ENCODE peak calls at places on chromosomes 6 and 20, in ten cellular contexts. V is nucleus accumbens; H is Ammon's horn; S is BJ; O is AG08396; L is activated naive CD8-positive, alpha-beta T cell treated with anti-CD3 and anti-CD28 coated beads, Interleukin-2, amount 50 U/mL, for 24 hours; G is fibroblast of lung; R is Right ventricle myocardium superior; Q is HT-29; P is lung microvascular endothelial cell. Z is an unnamed sample.

GRCh38 chr6:143127941-143128340 is 67.3 kb downstream of the AIG1 start:
- DNase-seq in V (no peak), H (no peak), S (no peak), O (no peak), L (no peak), G (no peak), R (no peak), Q (no peak), P (no peak), Z (no peak)

GRCh38 chr6:80226156-80226555 is 119.7 kb downstream of the BCKDHB start:
- DNase-seq in V (no peak), H (no peak), S (no peak), O (no peak), L (no peak), G (no peak), R (no peak), Q (no peak), P (no peak), Z (no peak)

GRCh38 chr20:4740774-4741431 is 19.2 kb downstream of the PRND start:
- DNase-seq in V (peak), H (peak), S (no peak), O (peak), L (peak), G (peak), R (peak), Q (peak), P (peak), Z (no peak)

GRCh38 chr6:15553031-15553430 is 109.8 kb downstream of the DTNBP1 start:
- DNase-seq in V (no peak), H (no peak), S (no peak), O (no peak), L (no peak), G (no peak), R (no peak), Q (no peak), P (no peak), Z (no peak)

GRCh38 chr6:116229287-116229913 is 24.5 kb downstream of the TSPYL4 start:
- DNase-seq in V (peak), H (peak), S (peak), O (peak), L (no peak), G (peak), R (peak), Q (no peak), P (peak), Z (peak)

GRCh38 chr20:63884506-63885263 is 10.2 kb upstream of the DNAJC5 start:
- DNase-seq in V (no peak), H (no peak), S (no peak), O (no peak), L (no peak), G (no peak), R (peak), Q (no peak), P (no peak), Z (no peak)

GRCh38 chr6:145199961-145200360 is 535.4 kb downstream of the EPM2A start:
- DNase-seq in V (no peak), H (no peak), S (no peak), O (no peak), L (no peak), G (peak), R (no peak), Q (peak), P (no peak), Z (no peak)

GRCh38 chr20:10922941-10923340 is 249.1 kb upstream of the JAG1 start:
- DNase-seq in V (no peak), H (no peak), S (peak), O (peak), L (no peak), G (peak), R (no peak), Q (peak), P (peak), Z (no peak)

GRCh38 chr6:133918208-133918930 is 29.5 kb downstream of the TCF21 start:
- DNase-seq in V (no peak), H (no peak), S (no peak), O (no peak), L (no peak), G (no peak), R (no peak), Q (no peak), P (no peak), Z (no peak)

GRCh38 chr6:21386744-21387143 is 206.8 kb upstream of the SOX4 start:
- DNase-seq in V (no peak), H (no peak), S (no peak), O (no peak), L (no peak), G (no peak), R (no peak), Q (peak), P (no peak), Z (no peak)

GRCh38 chr20:9576695-9577094 is 62.3 kb downstream of the LAMP5 start:
- DNase-seq in V (no peak), H (no peak), S (no peak), O (no peak), L (no peak), G (no peak), R (no peak), Q (no peak), P (no peak), Z (no peak)

GRCh38 chr6:134908906-134909516 is 40.9 kb downstream of the ALDH8A1 start:
- DNase-seq in V (no peak), H (peak), S (peak), O (peak), L (no peak), G (peak), R (peak), Q (no peak), P (peak), Z (peak)

GRCh38 chr20:64180673-64181072 is 16.4 kb downstream of the MYT1 start:
- DNase-seq in V (no peak), H (no peak), S (no peak), O (no peak), L (no peak), G (no peak), R (no peak), Q (no peak), P (no peak), Z (no peak)

Z was measured in ascending aorta.